ENCODE peak calls at places on chromosomes 16 and 17, in four cellular contexts. Q is stomach, H is upper lobe of left lung, C is body of pancreas. U is an unnamed sample.

GRCh38 chr16:83891742-83892141 is 7.2 kb upstream of the MLYCD start:
- DNase-seq in Q (no peak), H (no peak), C (no peak), U (no peak)

GRCh38 chr17:36980281-36980761 is 31.6 kb downstream of the AATF start:
- DNase-seq in Q (no peak), H (no peak), C (no peak), U (no peak)

GRCh38 chr17:2084766-2085647 is 30.1 kb downstream of the HIC1 start:
- DNase-seq in Q (no peak), H (no peak), C (no peak), U (peak)

GRCh38 chr16:74107795-74108610 is 188.6 kb upstream of the PSMD7 start:
- DNase-seq in Q (peak), H (peak), C (peak), U (peak)

GRCh38 chr16:70298988-70299938 is at the start of gene DDX19B:
- DNase-seq in Q (peak), H (peak), C (peak), U (peak)

GRCh38 chr16:52861614-52862022 is 191.1 kb downstream of the CHD9NB start:
- DNase-seq in Q (no peak), H (no peak), C (peak), U (peak)

GRCh38 chr16:85172465-85173071 is 60.3 kb upstream of the CIBAR2 start:
- DNase-seq in Q (no peak), H (no peak), C (peak), U (peak)

GRCh38 chr17:72120878-72121163 is at the start of gene SOX9:
- DNase-seq in Q (peak), H (peak), C (peak), U (peak)

GRCh38 chr17:72470338-72471133 is 349.7 kb downstream of the SOX9 start:
- DNase-seq in Q (no peak), H (no peak), C (no peak), U (no peak)

GRCh38 chr17:20174588-20175265 is 165.6 kb downstream of the SPECC1 start:
- DNase-seq in Q (peak), H (no peak), C (no peak), U (no peak)

GRCh38 chr17:46811978-46812583 is 6.4 kb downstream of the WNT3 start:
- DNase-seq in Q (no peak), H (no peak), C (no peak), U (no peak)

GRCh38 chr16:66695935-66696668 is 441 bp downstream of the CMTM4 start:
- DNase-seq in Q (peak), H (peak), C (peak), U (peak)
- TF ChIP-seq POLR2A in Q (no peak), H (no peak), C (peak), U (no peak)

GRCh38 chr16:15491430-15491829 is 57.0 kb downstream of the BMERB1 start:
- DNase-seq in Q (no peak), H (no peak), C (no peak), U (no peak)

GRCh38 chr16:15492091-15492740 is 57.8 kb downstream of the BMERB1 start:
- DNase-seq in Q (no peak), H (no peak), C (no peak), U (no peak)

GRCh38 chr16:15489016-15489415 is 54.6 kb downstream of the BMERB1 start:
- DNase-seq in Q (no peak), H (no peak), C (no peak), U (no peak)

GRCh38 chr16:15487336-15488284 is 53.2 kb downstream of the BMERB1 start:
- DNase-seq in Q (no peak), H (no peak), C (no peak), U (no peak)

GRCh38 chr16:15490123-15490711 is 55.8 kb downstream of the BMERB1 start:
- DNase-seq in Q (no peak), H (no peak), C (no peak), U (no peak)
- TF ChIP-seq POLR2A in Q (no peak), H (no peak), C (no peak), U (no peak)

GRCh38 chr16:17245727-17246576 is 224.8 kb downstream of the XYLT1 start:
- DNase-seq in Q (no peak), H (no peak), C (no peak), U (no peak)

GRCh38 chr16:17244865-17245264 is 225.9 kb downstream of the XYLT1 start:
- DNase-seq in Q (no peak), H (no peak), C (no peak), U (no peak)

GRCh38 chr16:17251496-17251895 is 219.3 kb downstream of the XYLT1 start:
- DNase-seq in Q (no peak), H (no peak), C (no peak), U (no peak)

GRCh38 chr16:17246577-17246885 is 224.2 kb downstream of the XYLT1 start:
- DNase-seq in Q (no peak), H (no peak), C (no peak), U (no peak)

DNA sequence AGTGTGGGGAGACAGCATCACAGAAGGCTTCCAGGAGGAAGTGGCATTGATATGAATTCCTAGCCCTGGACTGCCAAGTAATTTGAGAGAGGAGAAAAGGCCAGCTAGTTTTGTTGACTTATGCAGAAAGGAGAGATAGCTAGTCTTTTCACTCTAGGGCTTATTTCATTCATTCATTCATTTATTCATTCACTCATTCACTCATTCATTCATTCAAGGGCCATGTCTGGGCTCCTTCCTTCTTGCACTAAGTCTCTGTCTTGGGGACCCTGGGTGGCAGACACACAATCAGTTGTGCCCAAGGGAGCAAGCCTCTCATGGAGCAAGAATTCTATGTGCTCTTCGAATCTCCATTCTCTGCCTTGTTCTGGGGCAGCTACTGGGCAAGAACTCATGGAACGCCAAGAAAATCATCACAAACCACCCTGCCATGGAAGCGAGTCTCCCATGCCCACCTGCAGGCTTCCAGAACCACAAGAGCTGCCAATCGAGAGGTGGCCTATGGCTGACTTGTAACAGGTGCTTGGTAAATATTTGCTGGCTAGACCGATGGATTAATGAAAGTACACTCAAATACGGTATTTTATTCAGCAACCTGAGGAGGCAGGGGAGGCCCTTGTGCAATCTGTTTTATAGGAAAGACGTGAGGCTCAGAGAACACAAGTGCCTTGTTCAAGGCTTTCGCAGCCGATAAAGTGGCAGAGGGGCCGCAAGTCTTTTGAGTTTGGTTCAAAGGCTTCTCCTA is 223.6 kb downstream of the XYLT1 start:
- DNase-seq in Q (peak), H (no peak), C (no peak), U (no peak)
- TF ChIP-seq POLR2A in Q (no peak), H (no peak), C (no peak), U (no peak)

GRCh38 chr16:79665970-79666369 is 65.4 kb upstream of the MAF start:
- DNase-seq in Q (no peak), H (no peak), C (no peak), U (no peak)
- TF ChIP-seq POLR2A in Q (no peak), H (no peak), C (no peak), U (no peak)

GRCh38 chr17:63967953-63968352 is 4.8 kb downstream of the SCN4A start:
- DNase-seq in Q (no peak), H (no peak), C (no peak), U (no peak)
- TF ChIP-seq POLR2A in Q (no peak), H (no peak), C (no peak), U (no peak)

GRCh38 chr17:41935641-41936040 is 5.2 kb downstream of the ODAD4 start:
- DNase-seq in Q (no peak), H (no peak), C (no peak), U (no peak)

GRCh38 chr17:41928693-41929251 is 1.6 kb upstream of the ODAD4 start:
- DNase-seq in Q (no peak), H (no peak), C (no peak), U (no peak)

GRCh38 chr17:41925991-41926590 is 4.3 kb upstream of the ODAD4 start:
- DNase-seq in Q (no peak), H (no peak), C (no peak), U (no peak)

GRCh38 chr17:41932821-41933389 is 2.5 kb downstream of the ODAD4 start:
- DNase-seq in Q (no peak), H (no peak), C (no peak), U (no peak)

DNA sequence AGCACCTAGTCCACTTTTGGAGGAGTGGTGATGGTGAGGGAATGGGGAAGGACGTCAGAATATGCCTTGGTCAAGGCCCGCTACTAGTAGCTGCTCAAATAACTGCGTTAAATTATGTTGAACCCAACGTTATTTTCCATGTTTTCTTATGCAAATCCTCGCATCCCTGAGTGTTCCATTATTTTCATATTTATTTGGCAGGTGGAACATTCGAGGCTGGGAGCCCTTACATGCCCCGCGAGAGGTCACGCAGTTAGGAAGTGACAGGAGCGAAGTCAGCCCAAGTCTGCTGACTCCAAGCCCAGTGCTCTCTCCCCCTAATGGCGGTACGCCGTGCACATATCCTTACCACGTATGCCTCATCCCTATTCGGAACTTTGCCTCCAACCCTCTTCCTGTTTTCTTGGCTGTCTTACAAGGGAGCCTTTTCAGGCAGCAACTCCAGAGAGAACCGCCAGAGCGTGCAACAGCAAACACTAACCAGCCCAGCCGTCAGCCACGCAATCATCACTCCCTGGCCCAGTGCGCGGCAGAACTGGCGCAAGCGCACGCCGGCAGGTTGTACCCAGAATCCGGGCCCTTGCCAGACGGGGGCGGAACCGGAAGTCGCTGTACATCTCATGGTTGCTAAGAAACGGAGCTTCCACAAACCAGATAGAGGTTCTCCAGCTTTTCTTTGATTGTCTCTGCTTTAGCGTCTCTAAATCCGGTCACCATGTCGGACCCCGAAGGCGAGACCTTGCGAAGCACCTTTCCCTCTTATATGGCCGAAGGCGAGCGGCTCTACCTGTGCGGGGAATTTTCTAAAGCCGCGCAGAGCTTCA is at the start of gene ODAD4:
- DNase-seq in Q (peak), H (peak), C (peak), U (peak)
- TF ChIP-seq POLR2A in Q (no peak), H (peak), C (peak), U (no peak)

GRCh38 chr16:79331064-79331463 is 269.5 kb downstream of the MAF start:
- DNase-seq in Q (no peak), H (no peak), C (no peak), U (no peak)

GRCh38 chr16:79337906-79338305 is 262.6 kb downstream of the MAF start:
- DNase-seq in Q (no peak), H (no peak), C (no peak), U (no peak)

GRCh38 chr16:79334127-79334526 is 266.4 kb downstream of the MAF start:
- DNase-seq in Q (no peak), H (no peak), C (peak), U (peak)

GRCh38 chr16:79339863-79340262 is 260.7 kb downstream of the MAF start:
- DNase-seq in Q (no peak), H (no peak), C (no peak), U (no peak)

GRCh38 chr16:79336437-79337229 is 263.9 kb downstream of the MAF start:
- DNase-seq in Q (no peak), H (no peak), C (no peak), U (no peak)
- TF ChIP-seq POLR2A in Q (no peak), H (no peak), C (no peak), U (no peak)

GRCh38 chr17:8800656-8801055 is 1.5 kb upstream of the MFSD6L start:
- DNase-seq in Q (no peak), H (no peak), C (no peak), U (no peak)

GRCh38 chr17:8799851-8800212 is 667 bp upstream of the MFSD6L start:
- DNase-seq in Q (no peak), H (no peak), C (peak), U (peak)

GRCh38 chr17:8798176-8799000 is 777 bp downstream of the MFSD6L start:
- DNase-seq in Q (no peak), H (no peak), C (peak), U (no peak)

GRCh38 chr17:8797621-8798175 is 1.5 kb downstream of the MFSD6L start:
- DNase-seq in Q (no peak), H (no peak), C (no peak), U (no peak)

DNA sequence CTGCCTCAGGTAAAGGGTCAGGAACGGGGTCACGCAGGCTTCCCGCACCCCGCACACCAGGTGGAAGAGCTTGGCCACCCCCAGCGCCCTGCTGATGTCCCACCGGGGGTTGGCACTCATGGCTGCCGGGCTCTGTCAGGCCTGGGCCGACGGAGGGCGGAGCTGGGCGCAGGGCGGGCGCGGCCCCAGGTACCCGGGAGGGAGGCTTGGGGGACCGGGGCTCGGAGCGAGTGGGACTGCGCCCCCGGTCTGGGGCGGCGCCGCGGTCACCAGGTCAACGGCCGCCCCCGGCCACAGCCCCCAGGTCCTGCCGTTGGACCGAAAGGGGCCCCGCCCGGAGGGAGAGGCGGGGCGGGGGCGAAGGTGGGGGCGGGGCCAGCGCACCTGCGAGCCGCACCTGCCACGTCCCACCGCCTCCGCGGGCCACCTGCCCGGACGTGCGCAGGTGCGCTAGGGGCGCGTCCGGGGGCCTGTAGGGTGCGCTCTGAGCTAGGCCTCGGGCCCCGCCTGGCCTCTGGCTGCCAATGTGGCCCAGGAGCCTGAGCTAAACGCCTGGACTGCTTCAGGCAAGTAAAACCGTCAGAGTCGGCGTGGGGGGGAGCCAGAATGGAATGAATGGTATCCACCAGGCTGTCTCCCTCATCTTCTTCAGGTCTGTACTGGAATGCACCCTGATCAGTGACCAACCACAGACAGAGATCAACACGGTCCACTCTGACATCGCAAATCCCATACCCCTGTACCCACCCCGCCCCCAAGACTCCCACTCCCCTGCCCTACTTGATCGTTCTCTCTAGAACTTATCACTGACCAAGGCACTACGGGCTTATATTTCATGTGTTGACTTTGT is at the start of gene MFSD6L:
- DNase-seq in Q (peak), H (peak), C (peak), U (no peak)
- TF ChIP-seq POLR2A in Q (no peak), H (no peak), C (peak), U (no peak)

U was measured in testis.